ENCODE peak calls at places on chromosome 16, in five cellular contexts. One of them, this sample, is unnamed.
A peak's percentile ranks its signal among the peaks of the same experiment; 100 is the strongest.

GRCh38 chr16:88713568-88714419 is 7.5 kb downstream of the CTU2 start:
- DNase-seq in SHP77: no peak
- DNase-seq in NCI-H2081: no peak
- DNase-seq in G401: no peak
- DNase-seq in activated T-helper 1 cell treated with Interleukin-2 at 50 U/mL for 16 hours: no peak
- DNase-seq in this sample: no peak

GRCh38 chr16:53054670-53055485 is at the start of gene CHD9:
- DNase-seq in NCI-H2081: peak; percentile 71
- DNase-seq in SHP77: peak; percentile 83
- DNase-seq in G401: peak; percentile 87
- DNase-seq in activated T-helper 1 cell treated with Interleukin-2 at 50 U/mL for 16 hours: peak; percentile 61
- DNase-seq in this sample: peak; percentile 83

GRCh38 chr16:61891460-61891859 is 144.8 kb downstream of the CDH8 start:
- DNase-seq in G401: no peak
- DNase-seq in SHP77: no peak
- DNase-seq in activated T-helper 1 cell treated with Interleukin-2 at 50 U/mL for 16 hours: no peak
- DNase-seq in NCI-H2081: no peak
- DNase-seq in this sample: no peak

GRCh38 chr16:89970011-89970410 is 21.5 kb downstream of the DEF8 start:
- DNase-seq in NCI-H2081: no peak
- DNase-seq in SHP77: no peak
- DNase-seq in G401: no peak
- DNase-seq in activated T-helper 1 cell treated with Interleukin-2 at 50 U/mL for 16 hours: no peak
- DNase-seq in this sample: no peak

GRCh38 chr16:85781685-85782370 is 17.5 kb downstream of the EMC8 start:
- DNase-seq in G401: peak; percentile 87
- DNase-seq in SHP77: peak; percentile 10
- DNase-seq in NCI-H2081: peak; percentile 3
- DNase-seq in activated T-helper 1 cell treated with Interleukin-2 at 50 U/mL for 16 hours: no peak
- DNase-seq in this sample: no peak

GRCh38 chr16:57192146-57192545 is 6.0 kb downstream of the RSPRY1 start:
- DNase-seq in G401: no peak
- DNase-seq in NCI-H2081: no peak
- DNase-seq in SHP77: no peak
- DNase-seq in activated T-helper 1 cell treated with Interleukin-2 at 50 U/mL for 16 hours: no peak
- DNase-seq in this sample: no peak

GRCh38 chr16:89183975-89184684 is 12.6 kb downstream of the CDH15 start:
- DNase-seq in G401: no peak
- DNase-seq in activated T-helper 1 cell treated with Interleukin-2 at 50 U/mL for 16 hours: no peak
- DNase-seq in SHP77: no peak
- DNase-seq in NCI-H2081: no peak
- DNase-seq in this sample: no peak

GRCh38 chr16:86734559-86735480 is 156.5 kb downstream of the FOXL1 start:
- DNase-seq in activated T-helper 1 cell treated with Interleukin-2 at 50 U/mL for 16 hours: no peak
- DNase-seq in SHP77: no peak
- DNase-seq in NCI-H2081: no peak
- DNase-seq in G401: no peak
- DNase-seq in this sample: no peak

GRCh38 chr16:74865922-74866598 is 91.4 kb upstream of the FA2H start:
- DNase-seq in SHP77: no peak
- DNase-seq in G401: no peak
- DNase-seq in NCI-H2081: no peak
- DNase-seq in activated T-helper 1 cell treated with Interleukin-2 at 50 U/mL for 16 hours: no peak
- DNase-seq in this sample: no peak

GRCh38 chr16:50245417-50246298 is 20.7 kb upstream of the ADCY7 start:
- DNase-seq in G401: no peak
- DNase-seq in activated T-helper 1 cell treated with Interleukin-2 at 50 U/mL for 16 hours: peak; percentile 50
- DNase-seq in SHP77: peak; percentile 28
- DNase-seq in NCI-H2081: no peak
- DNase-seq in this sample: peak; percentile 65

GRCh38 chr16:57303910-57304168 is 19.4 kb upstream of the PLLP start:
- DNase-seq in activated T-helper 1 cell treated with Interleukin-2 at 50 U/mL for 16 hours: no peak
- DNase-seq in G401: no peak
- DNase-seq in SHP77: no peak
- DNase-seq in NCI-H2081: no peak
- DNase-seq in this sample: no peak

GRCh38 chr16:79610771-79611170 is 10.2 kb upstream of the MAF start:
- DNase-seq in SHP77: no peak
- DNase-seq in G401: no peak
- DNase-seq in activated T-helper 1 cell treated with Interleukin-2 at 50 U/mL for 16 hours: no peak
- DNase-seq in NCI-H2081: no peak
- DNase-seq in this sample: no peak

GRCh38 chr16:735982-736453 is 4.8 kb downstream of the CIAO3 start:
- DNase-seq in SHP77: no peak
- DNase-seq in activated T-helper 1 cell treated with Interleukin-2 at 50 U/mL for 16 hours: no peak
- DNase-seq in G401: no peak
- DNase-seq in NCI-H2081: no peak
- DNase-seq in this sample: no peak

GRCh38 chr16:63458842-63459241 is 1422.6 kb upstream of the CDH8 start:
- DNase-seq in NCI-H2081: no peak
- DNase-seq in SHP77: peak; percentile 73
- DNase-seq in activated T-helper 1 cell treated with Interleukin-2 at 50 U/mL for 16 hours: no peak
- DNase-seq in G401: no peak
- DNase-seq in this sample: no peak

GRCh38 chr16:75244844-75245758 is 6.3 kb downstream of the BCAR1 start:
- DNase-seq in G401: peak; percentile 96
- DNase-seq in SHP77: no peak
- DNase-seq in NCI-H2081: no peak
- DNase-seq in activated T-helper 1 cell treated with Interleukin-2 at 50 U/mL for 16 hours: no peak
- DNase-seq in this sample: no peak

GRCh38 chr16:11024333-11025053 is 80.1 kb downstream of the CLEC16A start:
- DNase-seq in G401: no peak
- DNase-seq in activated T-helper 1 cell treated with Interleukin-2 at 50 U/mL for 16 hours: no peak
- DNase-seq in SHP77: no peak
- DNase-seq in NCI-H2081: no peak
- DNase-seq in this sample: no peak

GRCh38 chr16:15610369-15610871 is 32.5 kb downstream of the MARF1 start:
- DNase-seq in SHP77: no peak
- DNase-seq in G401: no peak
- DNase-seq in NCI-H2081: no peak
- DNase-seq in activated T-helper 1 cell treated with Interleukin-2 at 50 U/mL for 16 hours: no peak
- DNase-seq in this sample: no peak

GRCh38 chr16:68421076-68421475 is 27.2 kb downstream of the SMPD3 start:
- DNase-seq in G401: no peak
- DNase-seq in activated T-helper 1 cell treated with Interleukin-2 at 50 U/mL for 16 hours: no peak
- DNase-seq in NCI-H2081: no peak
- DNase-seq in SHP77: no peak
- DNase-seq in this sample: no peak

GRCh38 chr16:53091508-53092211 is 36.9 kb downstream of the CHD9 start:
- DNase-seq in SHP77: peak; percentile 48
- DNase-seq in activated T-helper 1 cell treated with Interleukin-2 at 50 U/mL for 16 hours: no peak
- DNase-seq in NCI-H2081: peak; percentile 20
- DNase-seq in G401: peak; percentile 55
- DNase-seq in this sample: peak; percentile 26

GRCh38 chr16:25135239-25135878 is 23.8 kb downstream of the LCMT1 start:
- DNase-seq in NCI-H2081: peak; percentile 69
- DNase-seq in activated T-helper 1 cell treated with Interleukin-2 at 50 U/mL for 16 hours: no peak
- DNase-seq in G401: peak; percentile 37
- DNase-seq in SHP77: peak; percentile 79
- DNase-seq in this sample: no peak

GRCh38 chr16:88116121-88116900 is 165.1 kb downstream of the BANP start:
- DNase-seq in SHP77: peak; percentile 82
- DNase-seq in activated T-helper 1 cell treated with Interleukin-2 at 50 U/mL for 16 hours: no peak
- DNase-seq in G401: no peak
- DNase-seq in NCI-H2081: no peak
- DNase-seq in this sample: no peak